ENCODE peak calls at places on chromosome 19, in eight cellular contexts. D, B, Z, A, F, J, P and Y are unnamed samples.

GRCh38 chr19:5949792-5950305 is 28.1 kb downstream of the RANBP3 start:
- DNase-seq in D (no peak), B (no peak), Z (no peak), A (no peak), F (no peak), J (no peak), P (no peak), Y (no peak)

GRCh38 chr19:10503002-10503789 is at the start of gene KEAP1:
- DNase-seq in D (peak), B (no peak), Z (peak), A (peak), F (peak), J (peak), P (no peak), Y (peak)

GRCh38 chr19:4606921-4607678 is 32.2 kb upstream of the TNFAIP8L1 start:
- DNase-seq in D (peak), B (no peak), Z (peak), A (peak), F (peak), J (peak), P (no peak), Y (peak)

GRCh38 chr19:18021121-18021755 is 13.3 kb downstream of the ARRDC2 start:
- DNase-seq in D (peak), B (peak), Z (no peak), A (peak), F (no peak), J (no peak), P (peak), Y (peak)

GRCh38 chr19:50233308-50233910 is 30.0 kb downstream of the MYH14 start:
- DNase-seq in D (no peak), B (no peak), Z (no peak), A (no peak), F (no peak), J (no peak), P (no peak), Y (no peak)

GRCh38 chr19:17951151-17952040 is 15.5 kb upstream of the KCNN1 start:
- DNase-seq in D (no peak), B (no peak), Z (peak), A (no peak), F (peak), J (no peak), P (no peak), Y (peak)

GRCh38 chr19:53808710-53809125 is 15.4 kb downstream of the NLRP12 start:
- DNase-seq in D (peak), B (peak), Z (peak), A (peak), F (no peak), J (no peak), P (peak), Y (peak)

GRCh38 chr19:3338541-3339181 is 27.7 kb upstream of the NFIC start:
- DNase-seq in D (no peak), B (no peak), Z (no peak), A (peak), F (peak), J (peak), P (no peak), Y (no peak)

GRCh38 chr19:2751438-2751830 is 11.6 kb upstream of the SLC39A3 start:
- DNase-seq in D (no peak), B (no peak), Z (no peak), A (no peak), F (no peak), J (no peak), P (no peak), Y (no peak)

GRCh38 chr19:49879243-49879960 is 1.9 kb downstream of the TBC1D17 start:
- DNase-seq in D (no peak), B (no peak), Z (no peak), A (no peak), F (no peak), J (no peak), P (no peak), Y (no peak)

GRCh38 chr19:50198431-50199253 is 4.8 kb upstream of the MYH14 start:
- DNase-seq in D (no peak), B (no peak), Z (no peak), A (no peak), F (no peak), J (no peak), P (no peak), Y (no peak)

GRCh38 chr19:55526216-55527196 is 10.4 kb downstream of the SBK2 start:
- DNase-seq in D (peak), B (peak), Z (no peak), A (no peak), F (peak), J (peak), P (peak), Y (peak)

GRCh38 chr19:46821512-46822359 is 28.9 kb downstream of the AP2S1 start:
- DNase-seq in D (no peak), B (no peak), Z (peak), A (no peak), F (no peak), J (no peak), P (no peak), Y (peak)

GRCh38 chr19:16876904-16877361 is 11.9 kb upstream of the F2RL3 start:
- DNase-seq in D (no peak), B (no peak), Z (no peak), A (no peak), F (no peak), J (no peak), P (no peak), Y (no peak)

GRCh38 chr19:48842744-48843162 is 6.5 kb upstream of the HSD17B14 start:
- DNase-seq in D (peak), B (peak), Z (peak), A (peak), F (peak), J (peak), P (peak), Y (peak)

GRCh38 chr19:29628661-29629385 is 22.7 kb downstream of the POP4 start:
- DNase-seq in D (no peak), B (no peak), Z (no peak), A (no peak), F (no peak), J (no peak), P (no peak), Y (no peak)

GRCh38 chr19:14473073-14473790 is 1.9 kb downstream of the PTGER1 start:
- DNase-seq in D (no peak), B (no peak), Z (no peak), A (no peak), F (no peak), J (no peak), P (no peak), Y (peak)

GRCh38 chr19:41753159-41753558 is 2.2 kb upstream of the CEACAM6 start:
- DNase-seq in D (peak), B (peak), Z (peak), A (peak), F (peak), J (no peak), P (peak), Y (peak)

GRCh38 chr19:294819-295686 is 3.9 kb upstream of the PLPP2 start:
- DNase-seq in D (peak), B (no peak), Z (peak), A (peak), F (peak), J (peak), P (no peak), Y (peak)

GRCh38 chr19:8194528-8195275 is 14.5 kb upstream of the CERS4 start:
- DNase-seq in D (no peak), B (no peak), Z (no peak), A (peak), F (no peak), J (no peak), P (no peak), Y (no peak)

GRCh38 chr19:44600466-44600865 is 12.9 kb upstream of the IGSF23 start:
- DNase-seq in D (peak), B (no peak), Z (no peak), A (no peak), F (no peak), J (no peak), P (no peak), Y (no peak)

GRCh38 chr19:13262450-13262849 is 112.2 kb downstream of the IER2 start:
- DNase-seq in D (peak), B (peak), Z (peak), A (peak), F (no peak), J (no peak), P (peak), Y (peak)